ENCODE peak calls at places on chromosome 4, in seven cellular contexts. T, Z, F, G, L, Y and C are unnamed samples.
A peak's percentile ranks its signal among the peaks of the same experiment; 100 is the strongest.

GRCh38 chr4:159108124-159108523 is 5.2 kb downstream of the RAPGEF2 start:
- DNase-seq in T (no peak), Z (no peak), F (no peak), G (no peak), L (no peak), Y (no peak), C (no peak)

GRCh38 chr4:185567828-185568442 is 32.6 kb upstream of the PDLIM3 start:
- DNase-seq in T (no peak), Z (no peak), F (no peak), G (no peak), L (peak; percentile 91), Y (no peak), C (no peak)

GRCh38 chr4:2166253-2166652 is 75.7 kb downstream of the HAUS3 start:
- DNase-seq in T (no peak), Z (no peak), F (no peak), G (no peak), L (no peak), Y (no peak), C (no peak)

GRCh38 chr4:11130195-11130975 is 298.3 kb downstream of the HS3ST1 start:
- DNase-seq in T (no peak), Z (no peak), F (no peak), G (no peak), L (peak; percentile 72), Y (no peak), C (peak; percentile 53)

GRCh38 chr4:836003-836511 is 10.1 kb upstream of the CPLX1 start:
- DNase-seq in T (no peak), Z (no peak), F (no peak), G (no peak), L (no peak), Y (no peak), C (no peak)

GRCh38 chr4:32119907-32120306 is 1399.7 kb downstream of the PCDH7 start:
- DNase-seq in T (no peak), Z (no peak), F (no peak), G (no peak), L (no peak), Y (no peak), C (no peak)

GRCh38 chr4:121594796-121595526 is 101.8 kb downstream of the ANXA5 start:
- DNase-seq in T (no peak), Z (no peak), F (peak; percentile 32), G (no peak), L (peak; percentile 66), Y (no peak), C (peak; percentile 60)

GRCh38 chr4:168755643-168756482 is 254.2 kb downstream of the CBR4 start:
- DNase-seq in T (no peak), Z (no peak), F (no peak), G (no peak), L (no peak), Y (no peak), C (peak; percentile 32)

GRCh38 chr4:183658362-183659028 is 490 bp downstream of the RWDD4 start:
- DNase-seq in T (peak; percentile 42), Z (peak; percentile 25), F (no peak), G (no peak), L (no peak), Y (no peak), C (peak; percentile 13)

GRCh38 chr4:76504613-76505465 is 69.8 kb downstream of the SHROOM3 start:
- DNase-seq in T (peak; percentile 64), Z (peak; percentile 32), F (peak; percentile 16), G (no peak), L (peak; percentile 77), Y (no peak), C (peak; percentile 61)